ENCODE peak calls at places on chromosome 11, in six cellular contexts. One of them, this sample, is unnamed. For H3K9me3, the result is how much of the 10 kb centered on the place peaks cover.

GRCh38 chr11:46755962-46756361 is 36.9 kb downstream of the F2 start:
- DNase-seq in NT2/D1: no peak
- DNase-seq in neuronal stem cell: no peak
- DNase-seq in upper lobe of right lung: no peak
- DNase-seq in gastrocnemius medialis: no peak
- DNase-seq in ovary: no peak
- DNase-seq in this sample: no peak

GRCh38 chr11:14336507-14337503 is 22.2 kb downstream of the RRAS2 start:
- DNase-seq in NT2/D1: no peak
- DNase-seq in neuronal stem cell: no peak
- DNase-seq in ovary: no peak
- DNase-seq in gastrocnemius medialis: no peak
- DNase-seq in upper lobe of right lung: no peak
- DNase-seq in this sample: no peak

GRCh38 chr11:119850822-119851409 is 121.9 kb upstream of the NECTIN1 start:
- DNase-seq in neuronal stem cell: no peak
- DNase-seq in NT2/D1: no peak
- DNase-seq in ovary: no peak
- DNase-seq in gastrocnemius medialis: no peak
- DNase-seq in upper lobe of right lung: no peak
- DNase-seq in this sample: no peak

GRCh38 chr11:12416552-12416951 is 39.2 kb downstream of the PARVA start:
- DNase-seq in gastrocnemius medialis: no peak
- DNase-seq in neuronal stem cell: no peak
- DNase-seq in ovary: no peak
- DNase-seq in NT2/D1: no peak
- DNase-seq in upper lobe of right lung: no peak
- DNase-seq in this sample: no peak

GRCh38 chr11:88175004-88175706 is at the start of gene RAB38:
- DNase-seq in neuronal stem cell: peak
- DNase-seq in upper lobe of right lung: peak
- DNase-seq in ovary: peak
- DNase-seq in gastrocnemius medialis: no peak
- DNase-seq in NT2/D1: peak
- DNase-seq in this sample: peak

GRCh38 chr11:34624069-34624468 is 3.2 kb downstream of the EHF start:
- DNase-seq in upper lobe of right lung: peak
- DNase-seq in neuronal stem cell: no peak
- DNase-seq in NT2/D1: no peak
- DNase-seq in gastrocnemius medialis: no peak
- DNase-seq in ovary: no peak
- DNase-seq in this sample: no peak

GRCh38 chr11:122721964-122722266 is 66.4 kb downstream of the UBASH3B start:
- DNase-seq in ovary: no peak
- DNase-seq in NT2/D1: no peak
- DNase-seq in gastrocnemius medialis: no peak
- DNase-seq in upper lobe of right lung: no peak
- DNase-seq in neuronal stem cell: no peak
- DNase-seq in this sample: no peak

GRCh38 chr11:117823941-117824420 is 563 bp downstream of the FXYD2 start:
- DNase-seq in gastrocnemius medialis: no peak
- DNase-seq in upper lobe of right lung: peak
- DNase-seq in NT2/D1: no peak
- DNase-seq in ovary: peak
- DNase-seq in neuronal stem cell: no peak
- DNase-seq in this sample: no peak

GRCh38 chr11:12845739-12846358 is 163.3 kb upstream of the RASSF10 start:
- DNase-seq in upper lobe of right lung: no peak
- DNase-seq in ovary: peak
- DNase-seq in NT2/D1: no peak
- DNase-seq in gastrocnemius medialis: peak
- DNase-seq in neuronal stem cell: no peak
- DNase-seq in this sample: no peak

GRCh38 chr11:100671471-100671870 is 15.6 kb upstream of the ARHGAP42 start:
- DNase-seq in upper lobe of right lung: no peak
- DNase-seq in neuronal stem cell: no peak
- DNase-seq in gastrocnemius medialis: no peak
- DNase-seq in NT2/D1: no peak
- DNase-seq in ovary: no peak
- DNase-seq in this sample: no peak

GRCh38 chr11:117830674-117831351 is 6.3 kb upstream of the FXYD2 start:
- DNase-seq in NT2/D1: no peak
- DNase-seq in neuronal stem cell: no peak
- DNase-seq in gastrocnemius medialis: no peak
- DNase-seq in ovary: peak
- DNase-seq in upper lobe of right lung: no peak
- DNase-seq in this sample: no peak

GRCh38 chr11:5123802-5124521 is 14.2 kb downstream of the OR52A5 start:
- DNase-seq in ovary: peak
- DNase-seq in neuronal stem cell: peak
- DNase-seq in gastrocnemius medialis: peak
- DNase-seq in NT2/D1: peak
- DNase-seq in upper lobe of right lung: no peak
- DNase-seq in this sample: peak

GRCh38 chr11:133350045-133350444 is 182.3 kb downstream of the OPCML start:
- DNase-seq in gastrocnemius medialis: no peak
- DNase-seq in neuronal stem cell: no peak
- DNase-seq in upper lobe of right lung: no peak
- DNase-seq in NT2/D1: no peak
- DNase-seq in ovary: no peak
- DNase-seq in this sample: no peak

GRCh38 chr11:3014943-3015342 is 22.8 kb upstream of the NAP1L4 start:
- DNase-seq in ovary: no peak
- DNase-seq in NT2/D1: no peak
- DNase-seq in upper lobe of right lung: no peak
- DNase-seq in neuronal stem cell: no peak
- DNase-seq in gastrocnemius medialis: no peak
- DNase-seq in this sample: no peak

GRCh38 chr11:111063711-111064110 is 181.8 kb upstream of the POU2AF2 start:
- DNase-seq in gastrocnemius medialis: no peak
- DNase-seq in neuronal stem cell: no peak
- DNase-seq in NT2/D1: no peak
- DNase-seq in upper lobe of right lung: no peak
- DNase-seq in ovary: no peak
- DNase-seq in this sample: no peak

GRCh38 chr11:1827931-1828330 is 6.9 kb upstream of the SYT8 start:
- DNase-seq in upper lobe of right lung: no peak
- DNase-seq in gastrocnemius medialis: no peak
- DNase-seq in neuronal stem cell: no peak
- DNase-seq in NT2/D1: no peak
- DNase-seq in ovary: no peak
- DNase-seq in this sample: no peak

GRCh38 chr11:131867457-131868257 is 497.2 kb downstream of the NTM start:
- DNase-seq in gastrocnemius medialis: peak
- DNase-seq in upper lobe of right lung: no peak
- DNase-seq in ovary: no peak
- DNase-seq in NT2/D1: peak
- DNase-seq in neuronal stem cell: peak
- DNase-seq in this sample: peak

GRCh38 chr11:11960687-11961086 is 47.7 kb downstream of the DKK3 start:
- DNase-seq in upper lobe of right lung: no peak
- DNase-seq in neuronal stem cell: no peak
- DNase-seq in NT2/D1: no peak
- DNase-seq in ovary: no peak
- DNase-seq in gastrocnemius medialis: no peak
- DNase-seq in this sample: no peak

GRCh38 chr11:128448487-128448886 is 138.9 kb downstream of the ETS1 start:
- DNase-seq in neuronal stem cell: no peak
- DNase-seq in gastrocnemius medialis: no peak
- DNase-seq in upper lobe of right lung: no peak
- DNase-seq in ovary: no peak
- DNase-seq in NT2/D1: no peak
- DNase-seq in this sample: no peak

GRCh38 chr11:100830978-100831732 is 144.1 kb downstream of the ARHGAP42 start:
- DNase-seq in NT2/D1: no peak
- DNase-seq in ovary: no peak
- DNase-seq in upper lobe of right lung: no peak
- DNase-seq in neuronal stem cell: no peak
- DNase-seq in gastrocnemius medialis: no peak
- DNase-seq in this sample: no peak

GRCh38 chr11:128288368-128288767 is 299.0 kb downstream of the ETS1 start:
- DNase-seq in gastrocnemius medialis: no peak
- DNase-seq in neuronal stem cell: no peak
- DNase-seq in ovary: no peak
- DNase-seq in upper lobe of right lung: no peak
- DNase-seq in NT2/D1: no peak
- DNase-seq in this sample: no peak

GRCh38 chr11:128365044-128365443 is 222.3 kb downstream of the ETS1 start:
- DNase-seq in upper lobe of right lung: no peak
- DNase-seq in ovary: no peak
- DNase-seq in neuronal stem cell: peak
- DNase-seq in NT2/D1: no peak
- DNase-seq in gastrocnemius medialis: no peak
- DNase-seq in this sample: no peak

GRCh38 chr11:77130763-77131513 is 2.9 kb downstream of the MYO7A start:
- DNase-seq in upper lobe of right lung: no peak
- DNase-seq in neuronal stem cell: no peak
- DNase-seq in gastrocnemius medialis: peak
- DNase-seq in NT2/D1: no peak
- DNase-seq in ovary: peak
- DNase-seq in this sample: no peak

GRCh38 chr11:17629113-17629512 is 82.1 kb downstream of the OTOG start:
- DNase-seq in gastrocnemius medialis: no peak
- DNase-seq in ovary: no peak
- DNase-seq in neuronal stem cell: no peak
- DNase-seq in NT2/D1: no peak
- DNase-seq in upper lobe of right lung: no peak
- DNase-seq in this sample: no peak

GRCh38 chr11:109795234-109795633 is 298.0 kb upstream of the ZC3H12C start:
- DNase-seq in ovary: no peak
- DNase-seq in upper lobe of right lung: no peak
- DNase-seq in NT2/D1: no peak
- DNase-seq in gastrocnemius medialis: no peak
- DNase-seq in neuronal stem cell: no peak
- DNase-seq in this sample: no peak

GRCh38 chr11:74870485-74870884 is 78.4 kb downstream of the XRRA1 start:
- DNase-seq in ovary: no peak
- DNase-seq in gastrocnemius medialis: no peak
- DNase-seq in upper lobe of right lung: no peak
- DNase-seq in NT2/D1: peak
- DNase-seq in neuronal stem cell: no peak
- DNase-seq in this sample: no peak
- H3K9me3 ChIP-seq in ovary: half or more
- H3K9me3 ChIP-seq in gastrocnemius medialis: under half
- H3K9me3 ChIP-seq in upper lobe of right lung: half or more
- H3K9me3 ChIP-seq in NT2/D1: half or more
- H3K9me3 ChIP-seq in neuronal stem cell: under half
- H3K9me3 ChIP-seq in this sample: under half

GRCh38 chr11:70625921-70626518 is 227.7 kb downstream of the CTTN start:
- DNase-seq in gastrocnemius medialis: no peak
- DNase-seq in neuronal stem cell: no peak
- DNase-seq in NT2/D1: no peak
- DNase-seq in ovary: no peak
- DNase-seq in upper lobe of right lung: no peak
- DNase-seq in this sample: no peak

GRCh38 chr11:70627219-70627618 is 228.9 kb downstream of the CTTN start:
- DNase-seq in ovary: no peak
- DNase-seq in upper lobe of right lung: no peak
- DNase-seq in neuronal stem cell: no peak
- DNase-seq in NT2/D1: no peak
- DNase-seq in gastrocnemius medialis: no peak
- DNase-seq in this sample: no peak

GRCh38 chr11:70623906-70624597 is 225.7 kb downstream of the CTTN start:
- DNase-seq in NT2/D1: no peak
- DNase-seq in ovary: no peak
- DNase-seq in neuronal stem cell: no peak
- DNase-seq in gastrocnemius medialis: no peak
- DNase-seq in upper lobe of right lung: no peak
- DNase-seq in this sample: no peak

GRCh38 chr11:70624598-70624993 is 226.3 kb downstream of the CTTN start:
- DNase-seq in gastrocnemius medialis: no peak
- DNase-seq in NT2/D1: no peak
- DNase-seq in neuronal stem cell: no peak
- DNase-seq in upper lobe of right lung: no peak
- DNase-seq in ovary: no peak
- DNase-seq in this sample: no peak

GRCh38 chr11:70625051-70625450 is 226.7 kb downstream of the CTTN start:
- DNase-seq in ovary: no peak
- DNase-seq in neuronal stem cell: no peak
- DNase-seq in upper lobe of right lung: no peak
- DNase-seq in gastrocnemius medialis: no peak
- DNase-seq in NT2/D1: no peak
- DNase-seq in this sample: no peak
- H3K9me3 ChIP-seq in ovary: under half
- H3K9me3 ChIP-seq in neuronal stem cell: under half
- H3K9me3 ChIP-seq in upper lobe of right lung: under half
- H3K9me3 ChIP-seq in gastrocnemius medialis: under half
- H3K9me3 ChIP-seq in NT2/D1: under half
- H3K9me3 ChIP-seq in this sample: under half

GRCh38 chr11:41795004-41795403 is 335.6 kb upstream of the LRRC4C start:
- DNase-seq in ovary: no peak
- DNase-seq in NT2/D1: no peak
- DNase-seq in neuronal stem cell: no peak
- DNase-seq in upper lobe of right lung: no peak
- DNase-seq in gastrocnemius medialis: no peak
- DNase-seq in this sample: no peak
- H3K9me3 ChIP-seq in ovary: under half
- H3K9me3 ChIP-seq in NT2/D1: under half
- H3K9me3 ChIP-seq in neuronal stem cell: under half
- H3K9me3 ChIP-seq in upper lobe of right lung: under half
- H3K9me3 ChIP-seq in gastrocnemius medialis: under half
- H3K9me3 ChIP-seq in this sample: under half

GRCh38 chr11:28730336-28730735 is 622.1 kb downstream of the METTL15 start:
- DNase-seq in neuronal stem cell: no peak
- DNase-seq in NT2/D1: no peak
- DNase-seq in gastrocnemius medialis: no peak
- DNase-seq in ovary: no peak
- DNase-seq in upper lobe of right lung: no peak
- DNase-seq in this sample: no peak

GRCh38 chr11:28728666-28729065 is 620.5 kb downstream of the METTL15 start:
- DNase-seq in ovary: no peak
- DNase-seq in NT2/D1: no peak
- DNase-seq in gastrocnemius medialis: no peak
- DNase-seq in upper lobe of right lung: no peak
- DNase-seq in neuronal stem cell: no peak
- DNase-seq in this sample: no peak

GRCh38 chr11:28729339-28729738 is 621.2 kb downstream of the METTL15 start:
- DNase-seq in ovary: no peak
- DNase-seq in NT2/D1: no peak
- DNase-seq in gastrocnemius medialis: no peak
- DNase-seq in neuronal stem cell: no peak
- DNase-seq in upper lobe of right lung: peak
- DNase-seq in this sample: no peak

GRCh38 chr11:28727254-28727653 is 619.1 kb downstream of the METTL15 start:
- DNase-seq in NT2/D1: no peak
- DNase-seq in ovary: no peak
- DNase-seq in upper lobe of right lung: no peak
- DNase-seq in neuronal stem cell: no peak
- DNase-seq in gastrocnemius medialis: no peak
- DNase-seq in this sample: no peak

DNA sequence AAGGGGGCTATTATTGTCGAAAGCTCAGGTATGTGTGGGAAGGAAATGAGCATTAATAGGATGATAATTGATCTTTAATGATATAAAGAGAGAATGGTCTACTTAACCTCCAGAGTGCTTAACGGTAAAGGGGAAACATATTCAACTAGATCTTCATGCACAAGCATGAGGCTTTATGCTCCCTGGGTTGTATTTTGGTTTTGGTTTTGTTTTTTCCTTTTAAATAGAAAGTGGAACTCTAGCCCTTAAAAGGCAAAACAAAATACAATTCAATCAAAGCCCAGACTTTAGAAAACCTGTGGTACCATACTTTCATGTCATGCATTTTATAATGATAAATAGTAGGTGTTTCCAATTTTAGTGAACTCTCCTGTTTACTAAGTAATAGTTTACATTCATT is 622.7 kb downstream of the METTL15 start:
- DNase-seq in gastrocnemius medialis: no peak
- DNase-seq in ovary: no peak
- DNase-seq in NT2/D1: no peak
- DNase-seq in upper lobe of right lung: no peak
- DNase-seq in neuronal stem cell: no peak
- DNase-seq in this sample: no peak
- H3K9me3 ChIP-seq in gastrocnemius medialis: under half
- H3K9me3 ChIP-seq in ovary: under half
- H3K9me3 ChIP-seq in NT2/D1: under half
- H3K9me3 ChIP-seq in upper lobe of right lung: under half
- H3K9me3 ChIP-seq in neuronal stem cell: under half
- H3K9me3 ChIP-seq in this sample: under half

This sample was measured in iPS DF 6.9.